ENCODE peak calls at places on chromosomes 11 and 22, in seven cellular contexts. H, W, Q, C, O, N and M are unnamed samples.

GRCh38 chr11:36565033-36565610 is 2.7 kb upstream of the RAG1 start:
- DNase-seq in H (no peak), W (peak; percentile 3), Q (no peak), C (no peak), O (no peak), N (no peak), M (no peak)

GRCh38 chr11:58650496-58650895 is 28.0 kb downstream of the CNTF start:
- DNase-seq in H (no peak), W (no peak), Q (no peak), C (no peak), O (no peak), N (no peak), M (no peak)

GRCh38 chr22:36052505-36052941 is 23.9 kb upstream of the RBFOX2 start:
- DNase-seq in H (peak; percentile 38), W (no peak), Q (peak; percentile 67), C (no peak), O (peak; percentile 77), N (peak; percentile 84), M (no peak)

GRCh38 chr11:111983187-111983986 is 41.8 kb upstream of the DLAT start:
- DNase-seq in H (no peak), W (peak; percentile 40), Q (peak; percentile 67), C (no peak), O (no peak), N (peak; percentile 61), M (peak; percentile 51)

GRCh38 chr11:841981-842369 is 354 bp downstream of the POLR2L start:
- DNase-seq in H (no peak), W (no peak), Q (no peak), C (no peak), O (no peak), N (no peak), M (no peak)

GRCh38 chr11:102345923-102346322 is 1.1 kb upstream of the BIRC2 start:
- DNase-seq in H (peak; percentile 41), W (peak; percentile 89), Q (peak; percentile 69), C (no peak), O (peak; percentile 28), N (peak; percentile 29), M (no peak)

GRCh38 chr11:5247479-5248192 is 2.0 kb downstream of the HBG1 start:
- DNase-seq in H (no peak), W (no peak), Q (no peak), C (no peak), O (no peak), N (no peak), M (no peak)

GRCh38 chr11:104372111-104372510 is 208.2 kb upstream of the PDGFD start:
- DNase-seq in H (no peak), W (no peak), Q (no peak), C (no peak), O (no peak), N (no peak), M (no peak)

GRCh38 chr11:119126675-119127268 is 5.4 kb downstream of the HINFP start:
- DNase-seq in H (no peak), W (peak; percentile 21), Q (no peak), C (no peak), O (no peak), N (no peak), M (no peak)

GRCh38 chr11:43269229-43269928 is 42.4 kb upstream of the API5 start:
- DNase-seq in H (no peak), W (no peak), Q (no peak), C (no peak), O (no peak), N (no peak), M (no peak)

GRCh38 chr22:39297490-39298193 is 21.8 kb downstream of the RPL3 start:
- DNase-seq in H (no peak), W (no peak), Q (peak; percentile 46), C (no peak), O (no peak), N (no peak), M (no peak)

GRCh38 chr22:46696225-46696518 is 41.9 kb downstream of the CERK start:
- DNase-seq in H (no peak), W (no peak), Q (no peak), C (no peak), O (no peak), N (no peak), M (no peak)

GRCh38 chr11:117839234-117839882 is 14.8 kb upstream of the FXYD2 start:
- DNase-seq in H (no peak), W (no peak), Q (no peak), C (no peak), O (no peak), N (no peak), M (no peak)

GRCh38 chr22:24244144-24244787 is 616 bp downstream of the GGT5 start:
- DNase-seq in H (peak; percentile 88), W (peak; percentile 56), Q (peak; percentile 61), C (peak; percentile 26), O (no peak), N (no peak), M (no peak)
- TF ChIP-seq CTCF in H (no peak), W (no peak), Q (no peak), C (no peak), O (no peak), N (no peak), M (no peak)

GRCh38 chr11:73274722-73275380 is 2.7 kb downstream of the P2RY6 start:
- DNase-seq in H (no peak), W (no peak), Q (no peak), C (no peak), O (no peak), N (no peak), M (no peak)

GRCh38 chr11:73281201-73281741 is 9.1 kb downstream of the P2RY6 start:
- DNase-seq in H (no peak), W (no peak), Q (no peak), C (no peak), O (no peak), N (no peak), M (no peak)

GRCh38 chr11:73275381-73275750 is 3.2 kb downstream of the P2RY6 start:
- DNase-seq in H (no peak), W (no peak), Q (no peak), C (no peak), O (no peak), N (no peak), M (no peak)

GRCh38 chr11:73280606-73281005 is 8.5 kb downstream of the P2RY6 start:
- DNase-seq in H (no peak), W (no peak), Q (no peak), C (no peak), O (no peak), N (no peak), M (no peak)

DNA sequence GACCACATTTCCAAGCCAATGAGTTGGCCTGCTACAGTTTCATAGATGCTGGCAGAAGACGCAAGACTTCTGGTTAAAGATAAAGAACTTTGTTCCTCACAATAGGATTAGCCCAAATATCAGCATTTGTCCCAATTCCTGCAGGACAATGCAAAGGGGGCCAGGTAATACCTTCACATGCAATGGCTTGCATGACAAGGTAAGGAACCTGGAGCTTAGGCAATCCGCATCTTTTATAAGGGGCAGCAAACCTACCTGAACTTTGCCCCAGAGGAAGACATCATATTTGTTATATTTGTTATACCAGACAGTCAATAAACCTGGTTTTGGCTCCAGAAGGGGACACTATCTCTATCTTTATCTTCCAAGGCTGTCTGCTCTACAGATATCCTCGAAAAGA is 5.3 kb downstream of the P2RY6 start:
- DNase-seq in H (no peak), W (no peak), Q (no peak), C (no peak), O (no peak), N (no peak), M (no peak)
- TF ChIP-seq CTCF in H (no peak), W (no peak), Q (no peak), C (no peak), O (no peak), N (no peak), M (no peak)

GRCh38 chr22:27886843-27887151 is 32.3 kb downstream of the PITPNB start:
- DNase-seq in H (no peak), W (no peak), Q (no peak), C (no peak), O (no peak), N (no peak), M (no peak)
- TF ChIP-seq CTCF in H (no peak), W (no peak), Q (no peak), C (no peak), O (no peak), N (no peak), M (no peak)

GRCh38 chr11:95092549-95093324 is 3.1 kb downstream of the ENDOD1 start:
- DNase-seq in H (peak; percentile 52), W (peak; percentile 27), Q (peak; percentile 63), C (no peak), O (no peak), N (peak; percentile 36), M (no peak)

GRCh38 chr11:95088946-95089619 is 563 bp upstream of the ENDOD1 start:
- DNase-seq in H (no peak), W (no peak), Q (no peak), C (no peak), O (no peak), N (peak; percentile 41), M (no peak)

GRCh38 chr11:95091663-95092062 is 2.0 kb downstream of the ENDOD1 start:
- DNase-seq in H (no peak), W (no peak), Q (no peak), C (no peak), O (no peak), N (no peak), M (no peak)

GRCh38 chr11:95087171-95087570 is 2.5 kb upstream of the ENDOD1 start:
- DNase-seq in H (no peak), W (no peak), Q (no peak), C (no peak), O (no peak), N (no peak), M (no peak)

DNA sequence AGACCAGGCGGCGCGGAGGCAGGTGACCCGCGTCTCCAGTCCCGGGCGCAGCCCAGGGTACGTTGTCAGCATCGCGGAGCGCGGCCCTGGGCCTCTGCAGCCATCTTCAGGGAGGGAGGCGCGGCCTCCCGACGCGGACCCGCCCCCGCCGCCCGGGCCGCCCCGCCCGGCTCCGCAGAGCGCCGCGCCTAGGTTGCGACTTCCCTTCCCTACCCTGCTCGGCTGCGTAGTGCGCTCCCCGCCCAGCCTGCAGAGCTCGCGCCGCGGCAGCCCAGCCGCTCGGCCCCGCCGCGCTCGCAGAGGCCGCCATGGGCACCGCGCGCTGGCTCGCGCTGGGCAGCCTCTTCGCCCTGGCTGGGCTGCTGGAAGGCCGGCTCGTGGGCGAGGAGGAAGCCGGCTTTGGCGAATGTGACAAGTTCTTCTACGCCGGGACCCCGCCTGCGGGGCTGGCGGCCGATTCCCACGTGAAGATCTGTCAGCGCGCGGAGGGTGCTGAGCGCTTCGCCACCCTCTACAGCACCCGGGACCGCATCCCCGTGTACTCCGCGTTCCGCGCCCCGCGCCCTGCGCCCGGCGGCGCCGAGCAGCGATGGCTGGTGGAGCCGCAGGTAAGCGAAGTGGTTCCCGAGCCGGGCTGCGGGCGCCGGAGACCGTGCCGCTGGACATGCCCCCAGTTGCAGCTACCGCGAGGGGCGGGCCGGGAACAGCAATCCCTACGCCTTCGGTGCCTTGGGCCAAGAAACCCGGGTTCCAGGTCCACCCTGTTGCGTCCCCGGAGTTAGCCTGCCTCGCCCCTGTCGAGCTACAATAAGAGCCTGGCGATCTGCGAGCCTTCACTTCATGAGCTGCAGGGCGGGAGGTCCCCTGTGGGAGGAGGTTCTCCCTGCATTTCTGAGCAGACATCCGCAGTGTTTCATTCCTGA is at the start of gene ENDOD1:
- DNase-seq in H (peak; percentile 84), W (peak; percentile 87), Q (peak; percentile 74), C (peak; percentile 78), O (no peak), N (peak; percentile 81), M (peak; percentile 58)
- TF ChIP-seq CTCF in H (no peak), W (peak; percentile 5), Q (no peak), C (peak; percentile 9), O (no peak), N (no peak), M (peak; percentile 10)

GRCh38 chr22:19703869-19704268 is 10.4 kb upstream of the SEPTIN5 start:
- DNase-seq in H (no peak), W (no peak), Q (no peak), C (no peak), O (no peak), N (no peak), M (no peak)
- TF ChIP-seq CTCF in H (no peak), W (no peak), Q (no peak), C (no peak), O (no peak), N (no peak), M (no peak)